ENCODE peak calls at places on chromosomes 11 and 22, in five cellular contexts. V is body of pancreas, N is ovary, Y is HCT116, T is K562. A is an unnamed sample.
A peak's percentile ranks its signal among the peaks of the same experiment; 100 is the strongest.

GRCh38 chr11:118622376-118623290 is 15.2 kb downstream of the PHLDB1 start:
- DNase-seq in V (no peak), N (peak; percentile 45), Y (peak; percentile 68), T (no peak), A (no peak)

GRCh38 chr11:27619936-27620335 is 80.3 kb downstream of the BDNF start:
- DNase-seq in V (no peak), N (no peak), Y (no peak), T (no peak), A (no peak)

GRCh38 chr22:35559354-35560005 is 18.8 kb downstream of the RASD2 start:
- DNase-seq in V (no peak), N (no peak), Y (no peak), T (no peak), A (no peak)

GRCh38 chr11:62508336-62509058 is 38.1 kb downstream of the AHNAK start:
- DNase-seq in V (peak; percentile 84), N (peak; percentile 58), Y (peak; percentile 39), T (peak; percentile 50), A (no peak)

GRCh38 chr11:62025429-62026105 is 58.1 kb upstream of the FTH1 start:
- DNase-seq in V (peak; percentile 50), N (no peak), Y (peak; percentile 82), T (peak; percentile 88), A (peak; percentile 31)

GRCh38 chr22:48579035-48579914 is 1248.4 kb downstream of the BRD1 start:
- DNase-seq in V (no peak), N (no peak), Y (no peak), T (no peak), A (no peak)

GRCh38 chr11:117096140-117096972 is 1.9 kb downstream of the SIK3 start:
- DNase-seq in V (no peak), N (no peak), Y (no peak), T (peak; percentile 73), A (no peak)

GRCh38 chr11:65501005-65501529 is 2.2 kb downstream of the MALAT1 start:
- DNase-seq in V (no peak), N (no peak), Y (no peak), T (no peak), A (no peak)

GRCh38 chr11:75014129-75014528 is 25.4 kb downstream of the NEU3 start:
- DNase-seq in V (no peak), N (no peak), Y (no peak), T (peak; percentile 45), A (no peak)

GRCh38 chr22:30310881-30311771 is 15.6 kb downstream of the TBC1D10A start:
- DNase-seq in V (peak; percentile 94), N (peak; percentile 91), Y (no peak), T (no peak), A (no peak)

GRCh38 chr11:122517403-122518379 is 137.8 kb upstream of the UBASH3B start:
- DNase-seq in V (no peak), N (no peak), Y (no peak), T (no peak), A (no peak)

GRCh38 chr11:95443386-95443785 is 212.4 kb upstream of the SESN3 start:
- DNase-seq in V (no peak), N (no peak), Y (no peak), T (peak; percentile 21), A (no peak)

GRCh38 chr11:128465946-128466688 is 121.2 kb downstream of the ETS1 start:
- DNase-seq in V (no peak), N (no peak), Y (no peak), T (no peak), A (no peak)

GRCh38 chr22:48843640-48844039 is 984.0 kb downstream of the BRD1 start:
- DNase-seq in V (no peak), N (no peak), Y (no peak), T (no peak), A (no peak)

GRCh38 chr11:67648140-67648795 is 2.3 kb downstream of the ACY3 start:
- DNase-seq in V (peak; percentile 81), N (no peak), Y (peak; percentile 59), T (peak; percentile 59), A (no peak)

GRCh38 chr11:42249956-42250355 is 790.5 kb upstream of the LRRC4C start:
- DNase-seq in V (no peak), N (no peak), Y (no peak), T (no peak), A (no peak)

GRCh38 chr22:36294801-36295200 is 41.9 kb downstream of the APOL1 start:
- DNase-seq in V (no peak), N (no peak), Y (no peak), T (no peak), A (no peak)

GRCh38 chr11:4022669-4023068 is 71.9 kb upstream of the RRM1 start:
- DNase-seq in V (no peak), N (no peak), Y (no peak), T (no peak), A (no peak)

GRCh38 chr11:4025248-4025956 is 69.2 kb upstream of the RRM1 start:
- DNase-seq in V (no peak), N (no peak), Y (no peak), T (no peak), A (no peak)

GRCh38 chr11:4026389-4026788 is 68.2 kb upstream of the RRM1 start:
- DNase-seq in V (peak; percentile 73), N (no peak), Y (no peak), T (no peak), A (no peak)

GRCh38 chr11:4027746-4028145 is 66.9 kb upstream of the RRM1 start:
- DNase-seq in V (no peak), N (no peak), Y (no peak), T (no peak), A (no peak)

DNA sequence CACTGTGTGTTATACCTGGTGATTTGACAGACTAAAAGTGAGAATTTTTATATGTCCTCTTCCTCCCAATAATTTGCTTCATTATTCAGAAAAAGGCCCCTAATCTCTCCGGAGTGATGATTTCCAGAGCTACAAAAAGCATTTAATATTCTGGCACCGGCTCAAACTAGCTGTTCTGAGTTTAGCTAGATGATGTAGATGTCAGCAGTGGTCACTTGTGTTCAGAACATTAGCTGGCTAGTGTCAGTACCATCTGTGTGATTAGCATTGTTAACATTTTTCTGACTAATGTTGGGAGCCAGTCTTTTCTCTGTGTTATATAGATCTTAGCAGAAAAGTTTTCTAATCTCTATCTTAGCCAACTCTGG is 68.7 kb upstream of the RRM1 start:
- DNase-seq in V (no peak), N (no peak), Y (no peak), T (no peak), A (no peak)
- TF ChIP-seq POLR2A in V (no peak), N (no peak), Y (no peak), T (no peak), A (no peak)

DNA sequence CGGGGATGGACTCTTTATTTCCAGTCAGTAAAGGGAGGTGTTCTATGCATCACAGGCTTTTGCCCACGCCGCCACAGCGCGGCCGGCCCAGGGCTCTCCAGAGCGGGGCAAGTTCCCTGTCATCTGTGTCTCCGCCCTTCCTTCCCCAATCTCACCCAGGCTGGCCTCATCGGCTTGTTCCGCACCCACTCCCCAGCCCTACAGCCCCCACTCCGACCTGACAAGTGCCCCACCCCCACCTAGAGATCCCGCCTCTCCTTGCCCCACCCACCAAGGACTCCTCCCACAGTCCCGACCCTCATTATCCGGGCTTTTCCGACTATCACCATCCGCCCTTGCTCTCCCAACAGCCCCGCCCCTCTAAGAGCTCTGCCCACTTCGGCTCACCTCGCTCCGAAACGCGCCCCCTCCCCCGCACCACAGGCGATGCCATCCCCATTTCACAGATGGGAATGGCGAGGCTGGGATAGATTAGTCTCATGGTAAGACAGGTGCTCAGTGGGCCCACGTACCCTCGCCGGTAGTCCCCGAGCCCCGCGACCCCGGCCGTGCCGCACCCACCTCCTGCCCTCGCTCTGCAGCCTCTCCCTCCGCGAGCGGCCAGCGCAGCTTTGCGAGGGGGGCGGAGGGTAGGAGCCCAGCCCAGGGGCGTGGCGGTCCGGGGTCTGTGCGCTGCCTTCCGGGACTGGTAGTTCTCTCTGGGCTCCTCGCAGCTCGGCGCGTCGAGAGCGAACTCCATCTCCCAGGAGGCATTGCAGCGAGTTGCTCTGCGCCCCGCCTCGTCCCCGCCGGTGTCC is at the start of gene KCTD21:
- DNase-seq in V (peak; percentile 97), N (peak; percentile 97), Y (peak; percentile 90), T (peak; percentile 97), A (peak; percentile 82)
- TF ChIP-seq POLR2A in V (no peak), N (peak; percentile 76), Y (no peak), T (peak; percentile 62), A (no peak)

DNA sequence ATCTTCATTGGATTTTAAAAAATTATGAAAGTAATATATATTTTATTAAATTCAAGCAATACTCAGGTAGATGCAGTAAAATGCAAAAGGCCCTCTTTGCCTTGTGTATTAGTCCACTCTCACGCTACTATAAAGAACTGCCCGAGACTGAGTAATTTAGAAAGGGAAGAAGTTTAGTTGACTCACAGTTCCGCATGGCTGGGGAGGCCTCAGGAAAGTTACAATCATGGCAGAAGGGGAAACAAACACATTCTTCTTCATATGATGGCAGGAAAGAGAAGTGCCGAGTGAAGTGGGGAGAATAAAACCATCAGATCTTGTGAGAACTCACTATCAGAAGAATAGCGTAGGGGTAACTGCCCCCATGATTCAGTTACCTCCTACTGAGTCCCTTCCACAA is 130.8 kb downstream of the HIPK3 start:
- DNase-seq in V (no peak), N (no peak), Y (no peak), T (no peak), A (no peak)
- TF ChIP-seq POLR2A in V (no peak), N (no peak), Y (no peak), T (no peak), A (no peak)

GRCh38 chr11:3037041-3037944 is 19.9 kb downstream of the CARS1 start:
- DNase-seq in V (peak; percentile 86), N (peak; percentile 86), Y (peak; percentile 31), T (peak; percentile 62), A (no peak)
- TF ChIP-seq POLR2A in V (no peak), N (no peak), Y (no peak), T (no peak), A (no peak)

DNA sequence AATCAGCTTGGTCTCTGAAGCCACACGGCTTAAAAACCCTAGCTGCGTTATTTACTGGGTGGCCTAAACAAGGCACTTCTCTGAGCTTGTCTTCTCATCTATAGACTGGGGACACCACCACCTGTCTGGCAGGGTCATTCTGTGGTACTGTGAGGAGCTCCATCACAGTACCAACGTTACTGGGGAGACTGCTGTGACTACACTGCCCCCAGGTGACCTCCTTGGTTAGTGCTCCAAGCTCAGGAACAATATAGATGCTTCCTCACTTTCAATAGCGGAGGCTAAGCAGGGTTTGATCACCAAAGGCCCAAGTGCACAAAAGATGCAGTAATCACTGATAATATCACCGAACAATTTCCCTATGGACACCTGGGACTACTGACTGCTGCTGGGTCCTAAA is 18.9 kb downstream of the PRPF19 start:
- DNase-seq in V (peak; percentile 66), N (no peak), Y (peak; percentile 31), T (peak; percentile 75), A (no peak)
- TF ChIP-seq POLR2A in V (no peak), N (no peak), Y (no peak), T (no peak), A (no peak)